ENCODE peak calls at places on chromosomes 7 and 10, in eight cellular contexts. O, W, I, C, J, H, D and M are unnamed samples.
A peak's percentile ranks its signal among the peaks of the same experiment; 100 is the strongest.

GRCh38 chr10:47406870-47407648 is 23.0 kb upstream of the ZNF488 start:
- DNase-seq in I (peak; percentile 91), D (no peak), W (no peak), O (peak; percentile 66), C (no peak), J (no peak), H (peak; percentile 94), M (peak; percentile 98)

GRCh38 chr10:84179059-84179710 is 5.6 kb downstream of the GPR15LG start:
- DNase-seq in D (no peak), O (peak; percentile 2), W (peak; percentile 49), H (peak; percentile 34), J (no peak), C (no peak), I (peak; percentile 29), M (peak; percentile 89)

GRCh38 chr10:132114953-132115520 is 49.3 kb downstream of the JAKMIP3 start:
- DNase-seq in O (no peak), J (no peak), I (no peak), H (no peak), C (no peak), W (no peak), D (no peak), M (no peak)

GRCh38 chr7:151601521-151602305 is 82.0 kb upstream of the RHEB start:
- DNase-seq in O (no peak), D (no peak), I (no peak), J (no peak), H (peak; percentile 9), W (no peak), C (no peak), M (no peak)

GRCh38 chr10:24289235-24289634 is 80.3 kb downstream of the KIAA1217 start:
- DNase-seq in W (no peak), I (no peak), C (no peak), J (no peak), D (no peak), H (no peak), O (no peak), M (no peak)

GRCh38 chr10:56496087-56496486 is 135.0 kb upstream of the ZWINT start:
- DNase-seq in D (no peak), C (no peak), O (no peak), H (no peak), W (no peak), I (no peak), J (no peak), M (no peak)

GRCh38 chr10:74589226-74589673 is 237.2 kb upstream of the KAT6B start:
- DNase-seq in D (peak; percentile 14), J (peak; percentile 27), C (peak; percentile 3), I (peak; percentile 87), O (peak; percentile 91), W (peak; percentile 48), H (peak; percentile 86), M (peak; percentile 10)

GRCh38 chr7:140617081-140617480 is 23.5 kb downstream of the DENND2A start:
- DNase-seq in D (no peak), J (no peak), C (no peak), W (no peak), I (no peak), H (no peak), O (no peak), M (no peak)

GRCh38 chr7:974172-974571 is 1.2 kb downstream of the COX19 start:
- DNase-seq in D (no peak), J (no peak), O (no peak), I (no peak), W (no peak), C (no peak), H (no peak), M (no peak)

GRCh38 chr10:64036996-64037666 is 515.9 kb downstream of the REEP3 start:
- DNase-seq in I (no peak), W (no peak), O (no peak), J (no peak), H (no peak), D (peak; percentile 14), C (no peak), M (no peak)

GRCh38 chr7:51246258-51247245 is 70.1 kb downstream of the COBL start:
- DNase-seq in W (no peak), O (no peak), J (no peak), H (no peak), I (no peak), C (peak; percentile 29), D (no peak), M (no peak)

GRCh38 chr10:77898323-77899079 is 28.1 kb downstream of the DLG5 start:
- DNase-seq in D (peak; percentile 25), H (no peak), J (no peak), O (no peak), C (no peak), W (peak; percentile 33), I (no peak), M (peak; percentile 62)

GRCh38 chr7:4814463-4814862 is 39.0 kb downstream of the AP5Z1 start:
- DNase-seq in J (no peak), D (no peak), W (no peak), I (no peak), C (no peak), H (no peak), O (no peak), M (no peak)

GRCh38 chr7:6556196-6556595 is 4.9 kb upstream of the GRID2IP start:
- DNase-seq in W (no peak), C (no peak), D (no peak), O (no peak), J (no peak), I (no peak), H (no peak), M (no peak)

GRCh38 chr10:99658622-99659030 is 683 bp upstream of the ENTPD7 start:
- DNase-seq in D (peak; percentile 13), W (no peak), H (peak; percentile 48), O (no peak), J (peak; percentile 27), C (no peak), I (peak; percentile 50), M (peak; percentile 35)

GRCh38 chr7:158265743-158266080 is 321.9 kb downstream of the PTPRN2 start:
- DNase-seq in J (no peak), O (no peak), C (no peak), W (no peak), D (no peak), H (no peak), I (no peak), M (no peak)

GRCh38 chr7:4144801-4145470 is 537.2 kb upstream of the FOXK1 start:
- DNase-seq in H (no peak), D (no peak), O (no peak), C (no peak), J (no peak), I (no peak), W (no peak), M (no peak)

GRCh38 chr10:100350914-100351485 is 4.0 kb downstream of the SCD start:
- DNase-seq in J (no peak), C (no peak), O (no peak), H (no peak), W (no peak), D (no peak), I (no peak), M (no peak)

GRCh38 chr7:81361769-81362168 is 408.1 kb downstream of the HGF start:
- DNase-seq in O (peak; percentile 46), H (no peak), W (no peak), C (no peak), J (no peak), D (no peak), I (no peak), M (no peak)

GRCh38 chr7:143490719-143491306 is 13.1 kb downstream of the TAS2R41 start:
- DNase-seq in W (no peak), J (no peak), I (peak; percentile 45), C (no peak), D (peak; percentile 32), H (peak; percentile 25), O (no peak), M (peak; percentile 51)

GRCh38 chr10:116826803-116827202 is 22.5 kb upstream of the ENO4 start:
- DNase-seq in C (no peak), W (no peak), H (peak; percentile 52), J (no peak), I (no peak), D (no peak), O (no peak), M (peak; percentile 93)

GRCh38 chr7:155815332-155816191 is 3.3 kb upstream of the SHH start:
- DNase-seq in O (no peak), I (peak; percentile 63), W (no peak), D (peak; percentile 85), J (peak; percentile 42), C (no peak), H (peak; percentile 45), M (peak; percentile 80)

GRCh38 chr7:107856806-107857540 is 34.0 kb upstream of the DLD start:
- DNase-seq in H (no peak), C (no peak), D (no peak), O (no peak), W (no peak), I (no peak), J (no peak), M (no peak)

GRCh38 chr7:18049262-18049661 is 21.6 kb upstream of the PRPS1L1 start:
- DNase-seq in D (no peak), J (no peak), C (no peak), I (no peak), H (no peak), W (no peak), O (no peak), M (no peak)

GRCh38 chr7:44367475-44368030 is 42.2 kb upstream of the CAMK2B start:
- DNase-seq in D (no peak), W (no peak), I (no peak), O (no peak), H (no peak), C (no peak), J (no peak), M (no peak)

GRCh38 chr7:50544992-50545391 is 20.2 kb downstream of the DDC start:
- DNase-seq in H (no peak), D (no peak), C (no peak), I (no peak), J (no peak), O (no peak), W (no peak), M (no peak)

GRCh38 chr7:90705391-90706066 is 109.4 kb downstream of the CDK14 start:
- DNase-seq in O (no peak), I (no peak), D (no peak), C (no peak), J (no peak), H (no peak), W (no peak), M (no peak)

GRCh38 chr7:30660331-30661255 is 21.7 kb downstream of the CRHR2 start:
- DNase-seq in O (no peak), W (peak; percentile 81), D (no peak), C (no peak), J (no peak), H (no peak), I (no peak), M (no peak)

GRCh38 chr10:5234106-5234877 is 37.7 kb downstream of the AKR1C4 start:
- DNase-seq in I (peak; percentile 71), D (no peak), W (peak; percentile 10), O (no peak), C (no peak), J (no peak), H (peak; percentile 38), M (no peak)

GRCh38 chr7:137337902-137338301 is 5.6 kb downstream of the PTN start:
- DNase-seq in J (no peak), I (no peak), O (no peak), H (no peak), W (no peak), D (no peak), C (no peak), M (no peak)

GRCh38 chr10:81179805-81180452 is 642.2 kb downstream of the SH2D4B start:
- DNase-seq in J (no peak), W (no peak), C (no peak), I (peak; percentile 36), D (peak; percentile 29), O (no peak), H (no peak), M (peak; percentile 62)

GRCh38 chr10:106540606-106541005 is 623.9 kb downstream of the SORCS1 start:
- DNase-seq in I (peak; percentile 11), D (no peak), O (no peak), J (no peak), W (no peak), C (no peak), H (peak; percentile 73), M (no peak)

GRCh38 chr7:50591480-50592438 is 26.6 kb upstream of the DDC start:
- DNase-seq in C (no peak), D (no peak), I (no peak), O (no peak), W (peak; percentile 69), J (no peak), H (no peak), M (peak; percentile 88)

GRCh38 chr7:111083423-111083822 is 7.5 kb upstream of the LRRN3 start:
- DNase-seq in D (no peak), O (peak; percentile 59), I (no peak), W (no peak), J (no peak), H (peak; percentile 71), C (no peak), M (no peak)